ENCODE peak calls at places on chromosomes 1 and 21, in four cellular contexts. L is choroid plexus epithelial cell, A is ecto neural progenitor cell, K is mesendoderm. G is an unnamed sample.

GRCh38 chr1:8538502-8538901 is 220.6 kb downstream of the SLC45A1 start:
- DNase-seq in L (no peak), A (no peak), K (no peak), G (no peak)

GRCh38 chr1:222540598-222540995 is 7.3 kb downstream of the HHIPL2 start:
- DNase-seq in L (no peak), A (no peak), K (no peak), G (no peak)

GRCh38 chr1:4307468-4307845 is 347.0 kb upstream of the AJAP1 start:
- DNase-seq in L (peak), A (no peak), K (no peak), G (no peak)

GRCh38 chr1:186420311-186420710 is 40.6 kb downstream of the PDC start:
- DNase-seq in L (peak), A (no peak), K (no peak), G (no peak)

GRCh38 chr21:45595574-45596295 is 47.8 kb upstream of the PCBP3 start:
- DNase-seq in L (no peak), A (no peak), K (no peak), G (no peak)

GRCh38 chr1:107443860-107444259 is 303.0 kb downstream of the NTNG1 start:
- DNase-seq in L (no peak), A (no peak), K (no peak), G (no peak)

GRCh38 chr1:183804916-183805734 is at the start of gene RGL1:
- DNase-seq in L (peak), A (peak), K (peak), G (peak)

GRCh38 chr1:202713110-202713509 is 2.9 kb upstream of the SYT2 start:
- DNase-seq in L (no peak), A (peak), K (no peak), G (no peak)

GRCh38 chr1:6180215-6180577 is at the start of gene CHD5:
- DNase-seq in L (no peak), A (no peak), K (peak), G (peak)

GRCh38 chr1:9262096-9262495 is 27.5 kb downstream of the H6PD start:
- DNase-seq in L (no peak), A (no peak), K (no peak), G (no peak)

GRCh38 chr1:44594871-44595735 is 79.2 kb downstream of the TMEM53 start:
- DNase-seq in L (peak), A (peak), K (peak), G (peak)

GRCh38 chr1:5720936-5721335 is 271.3 kb downstream of the NPHP4 start:
- DNase-seq in L (no peak), A (no peak), K (no peak), G (no peak)

GRCh38 chr1:109240158-109241152 is 8.9 kb upstream of the CELSR2 start:
- DNase-seq in L (peak), A (peak), K (peak), G (peak)

GRCh38 chr1:113219377-113219776 is 146.4 kb downstream of the LRIG2 start:
- DNase-seq in L (no peak), A (no peak), K (peak), G (no peak)

GRCh38 chr1:160032165-160032827 is 506 bp upstream of the PIGM start:
- DNase-seq in L (no peak), A (no peak), K (no peak), G (no peak)

GRCh38 chr1:204154525-204155255 is 2.8 kb upstream of the ETNK2 start:
- DNase-seq in L (no peak), A (no peak), K (no peak), G (no peak)

GRCh38 chr1:204130989-204131892 is 20.6 kb downstream of the ETNK2 start:
- DNase-seq in L (peak), A (no peak), K (peak), G (no peak)

GRCh38 chr1:225467193-225468020 is 39.6 kb upstream of the LBR start:
- DNase-seq in L (no peak), A (no peak), K (no peak), G (no peak)

GRCh38 chr1:113088972-113089371 is 16.0 kb downstream of the LRIG2 start:
- DNase-seq in L (peak), A (no peak), K (no peak), G (no peak)

GRCh38 chr1:35499652-35500176 is 57.5 kb downstream of the KIAA0319L start:
- DNase-seq in L (no peak), A (no peak), K (peak), G (no peak)

GRCh38 chr21:40143822-40144525 is 276.7 kb downstream of the PCP4 start:
- DNase-seq in L (peak), A (peak), K (peak), G (no peak)